ENCODE peak calls at places on chromosomes 4 and X, in eight cellular contexts. S is endothelial cell, E is A172, Q is NAMALWA, J is NB4, W is NCI-H1436, F is pons, R is T-helper 2 cell. P is an unnamed sample.

GRCh38 chr4:129092636-129093172 is 635 bp downstream of the SCLT1 start:
- DNase-seq in R (no peak), Q (peak; percentile 56), F (peak; percentile 56), S (no peak), J (peak; percentile 32), W (no peak), E (peak; percentile 8), P (no peak)

GRCh38 chr4:39025552-39026085 is 6.6 kb downstream of the TMEM156 start:
- DNase-seq in R (no peak), E (peak; percentile 5), F (no peak), S (no peak), Q (no peak), J (peak; percentile 74), W (no peak), P (no peak)

GRCh38 chrX:53421772-53422090 is 723 bp downstream of the SMC1A start:
- DNase-seq in F (no peak), E (no peak), R (no peak), S (no peak), W (peak; percentile 59), J (no peak), Q (no peak), P (no peak)

GRCh38 chr4:57043304-57044251 is 64.9 kb downstream of the POLR2B start:
- DNase-seq in Q (no peak), E (no peak), J (no peak), R (no peak), F (peak; percentile 14), W (no peak), S (no peak), P (no peak)

GRCh38 chrX:8037593-8038348 is 110.6 kb upstream of the PNPLA4 start:
- DNase-seq in E (no peak), F (no peak), S (no peak), W (no peak), Q (no peak), R (no peak), J (peak; percentile 51), P (no peak)

GRCh38 chrX:13373027-13373806 is 53.4 kb upstream of the ATXN3L start:
- DNase-seq in S (no peak), E (no peak), R (no peak), Q (no peak), F (no peak), J (no peak), W (no peak), P (no peak)

GRCh38 chrX:10634681-10635161 is 14.3 kb upstream of the MID1 start:
- DNase-seq in R (no peak), J (no peak), Q (no peak), S (no peak), W (no peak), F (no peak), E (peak; percentile 81), P (no peak)

GRCh38 chrX:69323786-69324720 is 158.8 kb upstream of the PJA1 start:
- DNase-seq in Q (no peak), R (no peak), F (no peak), E (no peak), W (peak; percentile 21), S (no peak), J (no peak), P (no peak)

GRCh38 chr4:124754671-124755070 is 42.1 kb upstream of the ANKRD50 start:
- DNase-seq in R (no peak), W (no peak), E (no peak), S (no peak), F (no peak), Q (no peak), J (no peak), P (no peak)

GRCh38 chr4:163382178-163382869 is 38.6 kb downstream of the NPY5R start:
- DNase-seq in J (no peak), E (no peak), R (no peak), S (no peak), Q (no peak), W (no peak), F (no peak), P (no peak)

P was measured in NCI-H2171.